ENCODE peak calls at places on chromosomes 12 and 14, in nine cellular contexts. Q, U, J, S, Z, Y, W, N and F are unnamed samples.

GRCh38 chr12:47488888-47489287 is 216.9 kb downstream of the RPAP3 start:
- DNase-seq in Q (no peak), U (no peak), J (no peak), S (no peak), Z (no peak), Y (no peak), W (no peak), N (peak), F (no peak)

GRCh38 chr12:93612719-93613228 is 40.3 kb downstream of the SOCS2 start:
- DNase-seq in Q (no peak), U (no peak), J (no peak), S (no peak), Z (no peak), Y (no peak), W (no peak), N (no peak), F (no peak)

GRCh38 chr12:127119600-127120140 is 1147.3 kb upstream of the TMEM132C start:
- DNase-seq in Q (no peak), U (no peak), J (no peak), S (no peak), Z (no peak), Y (no peak), W (no peak), N (no peak), F (no peak)

GRCh38 chr12:88876867-88877266 is 296.6 kb upstream of the KITLG start:
- DNase-seq in Q (no peak), U (peak), J (peak), S (no peak), Z (no peak), Y (no peak), W (no peak), N (peak), F (no peak)

GRCh38 chr14:52700701-52701172 is 5.4 kb upstream of the ERO1A start:
- DNase-seq in Q (no peak), U (peak), J (peak), S (no peak), Z (no peak), Y (no peak), W (no peak), N (no peak), F (no peak)

GRCh38 chr14:38108681-38109080 is 99.0 kb upstream of the SSTR1 start:
- DNase-seq in Q (no peak), U (peak), J (peak), S (no peak), Z (no peak), Y (no peak), W (no peak), N (peak), F (no peak)

GRCh38 chr12:50556273-50556672 is 51.5 kb downstream of the DIP2B start:
- DNase-seq in Q (no peak), U (no peak), J (no peak), S (no peak), Z (no peak), Y (no peak), W (no peak), N (no peak), F (no peak)

GRCh38 chr14:60326274-60326673 is 77.3 kb downstream of the PPM1A start:
- DNase-seq in Q (no peak), U (no peak), J (no peak), S (no peak), Z (no peak), Y (no peak), W (no peak), N (no peak), F (no peak)

GRCh38 chr12:120697344-120697743 is 10.4 kb downstream of the MLEC start:
- DNase-seq in Q (no peak), U (no peak), J (no peak), S (no peak), Z (no peak), Y (no peak), W (no peak), N (no peak), F (no peak)